ENCODE peak calls at places on chromosomes 7 and 10, in six cellular contexts. N is HFF-Myc, W is H1, V is spleen, S is substantia nigra, K is tibial artery. E is an unnamed sample.

GRCh38 chr10:69446650-69447151 is 4.6 kb upstream of the TSPAN15 start:
- DNase-seq in S (no peak), W (no peak), K (no peak), N (peak), V (no peak), E (no peak)

GRCh38 chr7:4556868-4557620 is 125.1 kb upstream of the FOXK1 start:
- DNase-seq in S (no peak), W (no peak), N (no peak), K (no peak), V (no peak), E (no peak)

GRCh38 chr7:353746-354325 is 63.9 kb downstream of the FOXL3 start:
- DNase-seq in S (peak), V (peak), N (no peak), K (no peak), W (no peak), E (no peak)

GRCh38 chr7:113374924-113375323 is 256.6 kb upstream of the SMIM30 start:
- DNase-seq in S (no peak), W (no peak), K (no peak), V (no peak), N (no peak), E (no peak)

GRCh38 chr7:45239486-45239885 is 81.9 kb downstream of the RAMP3 start:
- DNase-seq in N (no peak), S (no peak), W (no peak), K (no peak), V (no peak), E (no peak)

GRCh38 chr10:69881202-69881601 is 79.5 kb downstream of the COL13A1 start:
- DNase-seq in S (no peak), K (no peak), N (no peak), W (no peak), V (no peak), E (no peak)

GRCh38 chr10:96541921-96542320 is 28.2 kb upstream of the TLL2 start:
- DNase-seq in K (no peak), W (no peak), V (no peak), N (no peak), S (no peak), E (no peak)

GRCh38 chr7:101817930-101818698 is 688 bp downstream of the CUX1 start:
- DNase-seq in N (no peak), W (no peak), S (no peak), V (no peak), K (no peak), E (no peak)

GRCh38 chr10:84493951-84494848 is 165.8 kb downstream of the CCSER2 start:
- DNase-seq in V (no peak), N (peak), K (no peak), S (no peak), W (peak), E (peak)

GRCh38 chr10:97574374-97575100 is 2.0 kb downstream of the ANKRD2 start:
- DNase-seq in K (no peak), W (peak), S (no peak), N (no peak), V (peak), E (peak)